ENCODE peak calls at places on chromosomes 11 and 22, in seven cellular contexts. B is dorsolateral prefrontal cortex; X is ACHN; Z is GM23248; Q is T-cell; K is activated T-cell treated with anti-CD3 and anti-CD28 coated beads, Interleukin-2, amount 50 U/mL, for 72 hours; Y is H9. G is an unnamed sample.
A peak's percentile ranks its signal among the peaks of the same experiment; 100 is the strongest.

GRCh38 chr11:64388911-64389310 is 29.9 kb downstream of the RPS6KA4 start:
- DNase-seq in Y (no peak), X (no peak), K (no peak), Z (no peak), Q (no peak), B (no peak), G (no peak)

GRCh38 chr11:116052603-116053537 is 548.7 kb upstream of the CADM1 start:
- DNase-seq in Q (no peak), Y (peak; percentile 27), K (no peak), B (no peak), Z (no peak), X (no peak), G (no peak)

GRCh38 chr11:66951927-66952337 is 6.3 kb downstream of the PC start:
- DNase-seq in Y (no peak), Q (no peak), B (no peak), Z (no peak), K (no peak), X (no peak), G (no peak)

GRCh38 chr11:128367573-128367972 is 219.8 kb downstream of the ETS1 start:
- DNase-seq in K (peak; percentile 42), Q (peak; percentile 31), B (no peak), X (no peak), Y (no peak), Z (no peak), G (no peak)

GRCh38 chr22:26196657-26197056 is 27.4 kb downstream of the SEZ6L start:
- DNase-seq in K (no peak), Y (no peak), Q (no peak), B (no peak), Z (no peak), X (no peak), G (no peak)

GRCh38 chr11:107044503-107044902 is 26.2 kb upstream of the GUCY1A2 start:
- DNase-seq in X (no peak), Q (no peak), Y (no peak), B (no peak), K (no peak), Z (peak; percentile 31), G (no peak)

GRCh38 chr22:37503183-37503683 is 16.0 kb downstream of the CARD10 start:
- DNase-seq in Q (no peak), Y (no peak), Z (no peak), B (no peak), X (no peak), K (no peak), G (no peak)

GRCh38 chr11:18668131-18668530 is 30.4 kb upstream of the TMEM86A start:
- DNase-seq in B (no peak), Z (no peak), K (no peak), Q (no peak), X (no peak), Y (no peak), G (no peak)

GRCh38 chr11:46553746-46554204 is 40.0 kb downstream of the AMBRA1 start:
- DNase-seq in Q (no peak), K (no peak), B (no peak), Z (peak; percentile 42), X (no peak), Y (no peak), G (no peak)

GRCh38 chr11:2989551-2989950 is 2.6 kb downstream of the NAP1L4 start:
- DNase-seq in B (no peak), X (no peak), Z (no peak), K (no peak), Y (no peak), Q (no peak), G (no peak)

G was measured in upper lobe of right lung.